ENCODE peak calls at places on chromosome 12, in four cellular contexts. L, M, D and X are unnamed samples.

GRCh38 chr12:128914908-128915563 is 61.8 kb downstream of the GLT1D1 start:
- DNase-seq in L (no peak), M (no peak), D (no peak), X (no peak)

GRCh38 chr12:103462675-103463074 is 33.1 kb downstream of the C12orf42 start:
- DNase-seq in L (no peak), M (no peak), D (no peak), X (no peak)

GRCh38 chr12:45343269-45344051 is 127.6 kb downstream of the ANO6 start:
- DNase-seq in L (peak; percentile 63), M (no peak), D (no peak), X (peak; percentile 55)

GRCh38 chr12:6923003-6923732 is 4.6 kb upstream of the ATN1 start:
- DNase-seq in L (no peak), M (no peak), D (no peak), X (no peak)

GRCh38 chr12:89247962-89248361 is 104.3 kb downstream of the DUSP6 start:
- DNase-seq in L (peak; percentile 33), M (no peak), D (no peak), X (no peak)

GRCh38 chr12:66210840-66211239 is 21.8 kb downstream of the IRAK3 start:
- DNase-seq in L (no peak), M (no peak), D (no peak), X (no peak)

GRCh38 chr12:92080390-92081285 is 65.0 kb downstream of the BTG1 start:
- DNase-seq in L (peak; percentile 90), M (no peak), D (no peak), X (peak; percentile 85)

GRCh38 chr12:1093166-1093751 is 102.2 kb downstream of the ERC1 start:
- DNase-seq in L (peak; percentile 67), M (no peak), D (no peak), X (peak; percentile 78)

GRCh38 chr12:47889040-47889439 is 15.8 kb downstream of the VDR start:
- DNase-seq in L (no peak), M (no peak), D (no peak), X (no peak)

GRCh38 chr12:126397071-126397571 is 1331.9 kb downstream of the AACS start:
- DNase-seq in L (no peak), M (no peak), D (no peak), X (no peak)

DNA sequence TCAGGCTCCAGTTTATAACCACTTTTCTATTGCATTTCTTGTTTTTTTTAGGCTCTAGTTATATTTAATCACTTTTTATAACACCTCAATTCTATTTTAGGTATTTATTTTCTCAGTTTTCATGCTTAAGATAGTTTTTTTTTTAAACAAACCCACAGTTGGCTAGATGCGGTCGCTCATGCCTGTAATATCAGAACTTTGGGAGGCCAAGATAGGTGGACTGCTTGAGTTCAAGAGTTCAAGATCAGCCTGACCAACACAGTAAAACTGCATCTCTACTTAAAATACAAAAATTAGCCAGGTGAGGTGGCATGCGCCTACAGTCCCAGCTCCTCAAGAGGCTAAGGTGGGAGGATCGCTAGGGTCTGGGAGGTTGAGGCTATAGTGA is 93.0 kb downstream of the PPP1R12A start:
- DNase-seq in L (no peak), M (no peak), D (no peak), X (no peak)
- H4K5ac ChIP-seq in L (no peak overlapping the region), M (no peak overlapping the region), D (no peak overlapping the region), X (no peak overlapping the region)

GRCh38 chr12:52149651-52150241 is 42.1 kb downstream of the KRT80 start:
- DNase-seq in L (no peak), M (peak; percentile 53), D (no peak), X (peak; percentile 69)
- H2BK5ac ChIP-seq in L (peak overlapping the region; percentile 36), M (no peak overlapping the region), D (peak overlapping the region; percentile 95), X (no peak overlapping the region)

GRCh38 chr12:80183939-80184338 is 84.6 kb downstream of the OTOGL start:
- DNase-seq in L (peak; percentile 22), M (no peak), D (no peak), X (no peak)
- H2AK5ac ChIP-seq in L (no peak overlapping the region), M (no peak overlapping the region), D (no peak overlapping the region), X (no peak overlapping the region)

DNA sequence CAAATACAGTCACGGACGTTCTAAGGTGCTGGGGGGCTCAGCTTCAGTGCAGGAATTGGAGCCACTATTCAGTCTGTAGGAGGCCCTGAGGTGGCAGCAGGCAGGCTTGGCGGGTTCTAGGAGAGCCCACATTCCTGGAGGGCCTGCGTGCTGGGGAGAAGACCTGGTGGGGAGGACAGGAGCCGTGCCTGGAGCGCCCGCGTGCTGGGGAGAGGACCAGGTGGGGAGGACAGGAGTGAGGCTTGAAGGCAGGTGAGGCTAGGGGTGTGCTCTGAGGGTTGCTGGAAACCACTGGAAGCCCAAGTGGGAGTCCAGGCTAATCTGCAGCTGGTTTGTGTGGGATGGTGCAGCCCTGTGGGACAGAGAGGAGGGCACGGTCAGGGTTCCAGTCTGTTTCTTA is 23.1 kb downstream of the RHOF start:
- DNase-seq in L (no peak), M (no peak), D (no peak), X (no peak)
- H4K5ac ChIP-seq in L (no peak overlapping the region), M (no peak overlapping the region), D (no peak overlapping the region), X (no peak overlapping the region)

DNA sequence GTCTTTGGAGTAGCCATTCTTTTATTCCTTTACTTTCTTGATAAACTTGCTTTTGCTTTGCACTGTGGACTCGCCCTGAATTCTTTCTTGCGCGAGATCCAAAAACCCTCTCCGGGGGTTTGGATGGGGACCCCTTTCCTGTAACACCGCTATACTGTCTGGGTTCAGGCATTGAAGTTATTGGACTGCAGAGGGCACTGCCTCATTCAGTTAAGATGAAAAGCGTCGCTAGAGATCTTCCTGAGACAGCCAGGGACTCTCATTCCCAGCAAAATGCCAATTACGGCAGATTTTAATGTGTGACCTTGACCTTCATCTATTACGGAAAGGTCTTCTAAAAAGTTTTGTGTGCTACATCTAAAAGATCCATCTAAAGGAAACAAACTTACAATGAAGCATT is 17.3 kb upstream of the RIMKLB start:
- DNase-seq in L (no peak), M (no peak), D (no peak), X (peak; percentile 42)
- H2BK5ac ChIP-seq in L (no peak overlapping the region), M (no peak overlapping the region), D (peak overlapping the region; percentile 38), X (no peak overlapping the region)

GRCh38 chr12:71727958-71728357 is 26.7 kb upstream of the RAB21 start:
- DNase-seq in L (no peak), M (no peak), D (no peak), X (no peak)

GRCh38 chr12:71730936-71731335 is 23.7 kb upstream of the RAB21 start:
- DNase-seq in L (peak; percentile 42), M (no peak), D (no peak), X (no peak)

GRCh38 chr12:71732357-71732712 is 22.3 kb upstream of the RAB21 start:
- DNase-seq in L (no peak), M (no peak), D (no peak), X (no peak)

GRCh38 chr12:71726548-71726947 is 28.1 kb upstream of the RAB21 start:
- DNase-seq in L (no peak), M (no peak), D (no peak), X (no peak)

DNA sequence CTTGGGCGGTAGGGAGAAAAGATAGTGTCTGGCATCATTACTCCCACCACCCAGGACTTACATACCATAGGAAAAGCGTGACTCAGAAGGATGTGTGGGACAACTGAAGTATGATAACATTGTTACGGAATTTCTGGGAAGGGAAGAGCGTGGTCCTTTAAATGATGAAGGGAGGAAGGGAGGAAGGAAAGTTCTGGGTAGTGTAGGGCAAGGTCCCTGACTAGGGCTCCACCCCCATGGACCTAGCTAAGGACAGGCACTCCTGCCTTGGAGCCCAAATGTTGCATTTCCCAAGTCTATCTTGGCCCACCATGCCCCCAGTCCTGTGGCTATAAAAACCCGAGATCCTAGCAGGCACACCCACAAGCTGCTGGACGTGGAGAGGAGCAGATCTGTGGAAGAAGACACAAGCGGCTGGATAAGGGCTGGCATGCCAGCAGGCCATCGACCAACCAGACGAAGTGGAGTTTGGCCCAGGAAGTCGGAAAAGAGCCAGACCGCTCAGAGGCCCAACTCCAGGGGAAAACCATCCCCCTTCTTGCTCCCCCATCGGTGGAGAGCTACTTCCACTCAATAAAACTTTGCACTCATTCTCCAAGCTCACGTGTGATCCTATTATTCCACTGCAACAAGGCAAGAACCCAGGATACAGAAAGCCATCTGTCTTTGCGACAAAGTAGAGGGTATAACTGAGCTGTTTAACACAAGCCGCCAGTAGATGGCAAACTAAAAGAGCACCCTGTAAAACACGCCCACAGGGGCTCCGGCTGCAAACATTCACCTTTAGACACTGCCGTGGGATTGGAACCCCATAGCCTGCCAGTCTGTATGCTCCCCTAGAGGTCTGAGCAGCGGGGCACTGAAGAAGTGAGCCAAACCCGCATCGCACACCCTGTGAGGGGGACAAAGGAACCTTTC is 23.0 kb upstream of the RAB21 start:
- DNase-seq in L (peak; percentile 80), M (peak; percentile 79), D (peak; percentile 61), X (peak; percentile 65)
- H2AK5ac ChIP-seq in L (peak overlapping the region; percentile 38), M (no peak overlapping the region), D (no peak overlapping the region), X (no peak overlapping the region)

GRCh38 chr12:30197392-30198047 is 413.8 kb upstream of the TMTC1 start:
- DNase-seq in L (peak; percentile 43), M (no peak), D (no peak), X (peak; percentile 28)

GRCh38 chr12:30201301-30202160 is 417.8 kb upstream of the TMTC1 start:
- DNase-seq in L (no peak), M (peak; percentile 39), D (peak; percentile 58), X (peak; percentile 38)

GRCh38 chr12:30202521-30203259 is 418.9 kb upstream of the TMTC1 start:
- DNase-seq in L (no peak), M (no peak), D (no peak), X (no peak)

GRCh38 chr12:30203981-30204380 is 420.2 kb upstream of the TMTC1 start:
- DNase-seq in L (no peak), M (no peak), D (no peak), X (no peak)

GRCh38 chr12:30200864-30201263 is 417.1 kb upstream of the TMTC1 start:
- DNase-seq in L (no peak), M (peak; percentile 41), D (peak; percentile 61), X (peak; percentile 40)
- H4K5ac ChIP-seq in L (no peak overlapping the region), M (no peak overlapping the region), D (no peak overlapping the region), X (no peak overlapping the region)